ENCODE peak calls at places on chromosome 9, in nine cellular contexts. One of them, this sample, is unnamed.

GRCh38 chr9:119284118-119284517 is 85.1 kb downstream of the BRINP1 start:
- DNase-seq in SK-N-SH: peak
- DNase-seq in tibial nerve: no peak
- DNase-seq in sigmoid colon: no peak
- DNase-seq in A549: no peak
- DNase-seq in H1: no peak
- DNase-seq in ovary: no peak
- DNase-seq in HepG2: peak
- DNase-seq in stomach: no peak
- DNase-seq in this sample: no peak

GRCh38 chr9:120846251-120846869 is 3.6 kb upstream of the PSMD5 start:
- DNase-seq in ovary: no peak
- DNase-seq in tibial nerve: no peak
- DNase-seq in H1: no peak
- DNase-seq in sigmoid colon: no peak
- DNase-seq in SK-N-SH: no peak
- DNase-seq in HepG2: no peak
- DNase-seq in A549: no peak
- DNase-seq in stomach: no peak
- DNase-seq in this sample: no peak

GRCh38 chr9:75086443-75087278 is 1.3 kb downstream of the NMRK1 start:
- DNase-seq in stomach: peak
- DNase-seq in tibial nerve: no peak
- DNase-seq in ovary: peak
- DNase-seq in sigmoid colon: no peak
- DNase-seq in A549: no peak
- DNase-seq in HepG2: peak
- DNase-seq in H1: no peak
- DNase-seq in SK-N-SH: no peak
- DNase-seq in this sample: peak

GRCh38 chr9:114709636-114710035 is 27.6 kb upstream of the TEX48 start:
- DNase-seq in SK-N-SH: no peak
- DNase-seq in ovary: no peak
- DNase-seq in tibial nerve: no peak
- DNase-seq in A549: no peak
- DNase-seq in HepG2: no peak
- DNase-seq in stomach: no peak
- DNase-seq in H1: no peak
- DNase-seq in sigmoid colon: no peak
- DNase-seq in this sample: no peak

GRCh38 chr9:12680341-12680740 is 12.8 kb upstream of the TYRP1 start:
- DNase-seq in HepG2: no peak
- DNase-seq in sigmoid colon: no peak
- DNase-seq in A549: no peak
- DNase-seq in tibial nerve: no peak
- DNase-seq in ovary: no peak
- DNase-seq in H1: no peak
- DNase-seq in stomach: no peak
- DNase-seq in SK-N-SH: no peak
- DNase-seq in this sample: no peak

GRCh38 chr9:97397220-97397619 is 14.7 kb upstream of the TDRD7 start:
- DNase-seq in SK-N-SH: no peak
- DNase-seq in ovary: no peak
- DNase-seq in tibial nerve: no peak
- DNase-seq in H1: no peak
- DNase-seq in stomach: no peak
- DNase-seq in HepG2: no peak
- DNase-seq in A549: no peak
- DNase-seq in sigmoid colon: no peak
- DNase-seq in this sample: no peak

GRCh38 chr9:79054500-79054899 is 517.3 kb upstream of the TLE4 start:
- DNase-seq in sigmoid colon: no peak
- DNase-seq in stomach: no peak
- DNase-seq in SK-N-SH: no peak
- DNase-seq in H1: no peak
- DNase-seq in A549: no peak
- DNase-seq in ovary: no peak
- DNase-seq in HepG2: no peak
- DNase-seq in tibial nerve: no peak
- DNase-seq in this sample: no peak

GRCh38 chr9:124286292-124286931 is 28.7 kb downstream of the NEK6 start:
- DNase-seq in H1: no peak
- DNase-seq in ovary: peak
- DNase-seq in SK-N-SH: no peak
- DNase-seq in sigmoid colon: no peak
- DNase-seq in tibial nerve: no peak
- DNase-seq in HepG2: no peak
- DNase-seq in stomach: peak
- DNase-seq in A549: peak
- DNase-seq in this sample: peak

GRCh38 chr9:114652776-114653555 is 4.6 kb downstream of the TEX53 start:
- DNase-seq in tibial nerve: no peak
- DNase-seq in stomach: no peak
- DNase-seq in HepG2: no peak
- DNase-seq in SK-N-SH: no peak
- DNase-seq in ovary: no peak
- DNase-seq in H1: no peak
- DNase-seq in A549: no peak
- DNase-seq in sigmoid colon: no peak
- DNase-seq in this sample: no peak

GRCh38 chr9:2134391-2134790 is 119.2 kb downstream of the SMARCA2 start:
- DNase-seq in ovary: no peak
- DNase-seq in sigmoid colon: no peak
- DNase-seq in stomach: no peak
- DNase-seq in tibial nerve: no peak
- DNase-seq in A549: no peak
- DNase-seq in HepG2: no peak
- DNase-seq in SK-N-SH: no peak
- DNase-seq in H1: no peak
- DNase-seq in this sample: no peak

GRCh38 chr9:4077499-4078102 is 222.3 kb downstream of the GLIS3 start:
- DNase-seq in A549: peak
- DNase-seq in H1: peak
- DNase-seq in tibial nerve: peak
- DNase-seq in SK-N-SH: peak
- DNase-seq in HepG2: peak
- DNase-seq in ovary: peak
- DNase-seq in stomach: peak
- DNase-seq in sigmoid colon: peak
- DNase-seq in this sample: peak

GRCh38 chr9:98521141-98521540 is 187.6 kb downstream of the GABBR2 start:
- DNase-seq in A549: no peak
- DNase-seq in SK-N-SH: no peak
- DNase-seq in ovary: no peak
- DNase-seq in tibial nerve: no peak
- DNase-seq in sigmoid colon: no peak
- DNase-seq in stomach: no peak
- DNase-seq in HepG2: no peak
- DNase-seq in H1: no peak
- DNase-seq in this sample: no peak
- TF ChIP-seq EP300 in A549: no peak
- TF ChIP-seq EP300 in SK-N-SH: no peak
- TF ChIP-seq EP300 in ovary: no peak
- TF ChIP-seq EP300 in tibial nerve: no peak
- TF ChIP-seq EP300 in sigmoid colon: no peak
- TF ChIP-seq EP300 in stomach: no peak
- TF ChIP-seq EP300 in HepG2: no peak
- TF ChIP-seq EP300 in H1: no peak
- TF ChIP-seq EP300 in this sample: no peak

GRCh38 chr9:116984111-116984510 is 297.0 kb downstream of the TRIM32 start:
- DNase-seq in stomach: no peak
- DNase-seq in ovary: no peak
- DNase-seq in A549: no peak
- DNase-seq in H1: no peak
- DNase-seq in HepG2: no peak
- DNase-seq in tibial nerve: no peak
- DNase-seq in SK-N-SH: no peak
- DNase-seq in sigmoid colon: no peak
- DNase-seq in this sample: no peak

GRCh38 chr9:116978155-116978554 is 291.1 kb downstream of the TRIM32 start:
- DNase-seq in sigmoid colon: no peak
- DNase-seq in SK-N-SH: no peak
- DNase-seq in H1: no peak
- DNase-seq in stomach: no peak
- DNase-seq in HepG2: no peak
- DNase-seq in tibial nerve: no peak
- DNase-seq in A549: peak
- DNase-seq in ovary: no peak
- DNase-seq in this sample: no peak

GRCh38 chr9:116975119-116975518 is 288.0 kb downstream of the TRIM32 start:
- DNase-seq in SK-N-SH: no peak
- DNase-seq in H1: no peak
- DNase-seq in tibial nerve: no peak
- DNase-seq in stomach: no peak
- DNase-seq in sigmoid colon: no peak
- DNase-seq in A549: no peak
- DNase-seq in HepG2: no peak
- DNase-seq in ovary: no peak
- DNase-seq in this sample: no peak

GRCh38 chr9:116980582-116980981 is 293.5 kb downstream of the TRIM32 start:
- DNase-seq in H1: no peak
- DNase-seq in stomach: no peak
- DNase-seq in sigmoid colon: no peak
- DNase-seq in ovary: no peak
- DNase-seq in A549: no peak
- DNase-seq in tibial nerve: no peak
- DNase-seq in SK-N-SH: no peak
- DNase-seq in HepG2: no peak
- DNase-seq in this sample: no peak

GRCh38 chr9:116979461-116979860 is 292.4 kb downstream of the TRIM32 start:
- DNase-seq in HepG2: no peak
- DNase-seq in stomach: no peak
- DNase-seq in tibial nerve: no peak
- DNase-seq in H1: no peak
- DNase-seq in A549: peak
- DNase-seq in SK-N-SH: no peak
- DNase-seq in ovary: no peak
- DNase-seq in sigmoid colon: no peak
- DNase-seq in this sample: no peak
- TF ChIP-seq EP300 in HepG2: no peak
- TF ChIP-seq EP300 in stomach: no peak
- TF ChIP-seq EP300 in tibial nerve: no peak
- TF ChIP-seq EP300 in H1: no peak
- TF ChIP-seq EP300 in A549: no peak
- TF ChIP-seq EP300 in SK-N-SH: no peak
- TF ChIP-seq EP300 in ovary: no peak
- TF ChIP-seq EP300 in sigmoid colon: no peak
- TF ChIP-seq EP300 in this sample: no peak

DNA sequence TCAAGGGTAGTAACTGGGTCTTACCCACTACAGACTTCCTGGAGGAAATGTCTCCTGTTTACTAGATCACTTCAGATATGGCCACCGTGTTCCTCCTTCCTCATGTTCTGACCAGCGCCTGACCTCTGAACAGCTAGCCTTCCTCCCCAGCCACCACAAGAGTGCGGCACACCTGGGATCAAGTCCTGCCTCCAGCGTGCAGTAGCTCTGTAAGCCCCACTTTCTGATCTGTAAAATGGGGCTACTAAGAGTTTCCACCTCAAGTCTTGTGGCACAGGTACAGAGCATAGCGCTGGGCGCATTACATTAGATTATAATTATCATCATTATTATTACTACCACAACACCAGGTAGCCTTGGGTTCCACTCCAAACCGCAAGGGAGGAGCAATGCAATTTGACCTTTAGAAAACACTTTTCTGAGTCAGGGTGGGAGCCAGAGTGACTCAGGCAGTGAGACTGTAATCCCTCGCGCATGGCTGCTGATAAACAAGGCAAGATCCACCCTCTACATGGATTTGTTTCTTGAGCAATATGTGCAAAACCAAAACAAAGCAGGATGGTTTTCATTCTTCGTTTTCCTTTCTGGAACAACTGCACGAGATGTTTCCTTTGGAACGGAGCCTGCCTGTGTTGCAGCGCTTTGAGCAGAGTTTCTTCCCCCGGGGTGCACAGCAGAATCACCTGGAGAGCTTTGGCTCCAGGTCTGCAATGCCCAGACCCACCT is 65.0 kb upstream of the ANGPTL2 start:
- DNase-seq in tibial nerve: peak
- DNase-seq in H1: no peak
- DNase-seq in ovary: peak
- DNase-seq in SK-N-SH: no peak
- DNase-seq in stomach: peak
- DNase-seq in sigmoid colon: peak
- DNase-seq in A549: peak
- DNase-seq in HepG2: peak
- DNase-seq in this sample: peak
- TF ChIP-seq EP300 in tibial nerve: peak
- TF ChIP-seq EP300 in H1: no peak
- TF ChIP-seq EP300 in ovary: no peak
- TF ChIP-seq EP300 in SK-N-SH: no peak
- TF ChIP-seq EP300 in stomach: peak
- TF ChIP-seq EP300 in sigmoid colon: no peak
- TF ChIP-seq EP300 in A549: no peak
- TF ChIP-seq EP300 in HepG2: no peak
- TF ChIP-seq EP300 in this sample: no peak

DNA sequence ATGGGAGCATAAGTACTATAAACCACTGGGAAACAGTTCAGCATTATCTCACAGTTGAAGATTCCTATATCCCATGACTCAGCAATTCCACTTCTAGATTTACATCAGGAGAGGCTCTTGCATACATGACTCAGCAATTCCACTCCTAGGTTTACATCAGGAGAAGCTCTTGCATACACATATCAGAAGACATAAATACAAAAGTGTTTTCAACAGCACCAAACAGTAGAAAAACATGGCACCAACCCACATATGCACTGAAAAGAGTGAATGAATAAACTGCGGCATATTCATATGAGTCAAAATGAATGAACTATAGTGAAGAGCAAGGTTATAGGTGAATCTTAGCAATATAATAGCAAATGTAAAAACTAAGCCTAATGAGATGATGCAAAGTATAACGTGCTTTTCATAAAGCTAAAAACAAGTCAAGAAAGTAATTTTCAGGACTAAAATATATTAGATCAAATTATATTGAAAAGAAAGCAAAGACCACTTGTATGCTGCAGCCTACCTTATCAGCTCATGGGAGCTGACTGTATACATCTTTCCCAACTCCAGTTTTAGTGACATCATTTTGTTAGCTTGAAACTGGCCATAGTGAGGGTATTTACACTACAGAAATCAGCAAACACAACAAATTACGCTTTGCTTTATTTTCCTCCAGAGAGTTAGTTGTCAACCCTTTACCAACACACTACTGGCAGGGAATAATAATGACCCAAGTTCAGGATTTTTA is 95.8 kb downstream of the ANKRD18B start:
- DNase-seq in stomach: no peak
- DNase-seq in tibial nerve: no peak
- DNase-seq in SK-N-SH: no peak
- DNase-seq in H1: no peak
- DNase-seq in HepG2: peak
- DNase-seq in sigmoid colon: no peak
- DNase-seq in A549: peak
- DNase-seq in ovary: no peak
- DNase-seq in this sample: no peak
- TF ChIP-seq EP300 in stomach: no peak
- TF ChIP-seq EP300 in tibial nerve: no peak
- TF ChIP-seq EP300 in SK-N-SH: no peak
- TF ChIP-seq EP300 in H1: no peak
- TF ChIP-seq EP300 in HepG2: no peak
- TF ChIP-seq EP300 in sigmoid colon: no peak
- TF ChIP-seq EP300 in A549: no peak
- TF ChIP-seq EP300 in ovary: no peak
- TF ChIP-seq EP300 in this sample: no peak

GRCh38 chr9:70222354-70222753 is 36.4 kb upstream of the SMC5 start:
- DNase-seq in H1: no peak
- DNase-seq in ovary: no peak
- DNase-seq in tibial nerve: no peak
- DNase-seq in SK-N-SH: no peak
- DNase-seq in sigmoid colon: no peak
- DNase-seq in HepG2: no peak
- DNase-seq in A549: no peak
- DNase-seq in stomach: no peak
- DNase-seq in this sample: no peak
- TF ChIP-seq EP300 in H1: no peak
- TF ChIP-seq EP300 in ovary: no peak
- TF ChIP-seq EP300 in tibial nerve: no peak
- TF ChIP-seq EP300 in SK-N-SH: no peak
- TF ChIP-seq EP300 in sigmoid colon: no peak
- TF ChIP-seq EP300 in HepG2: no peak
- TF ChIP-seq EP300 in A549: no peak
- TF ChIP-seq EP300 in stomach: no peak
- TF ChIP-seq EP300 in this sample: no peak